ENCODE peak calls at places on chromosome 21, in eight cellular contexts. O, F, M, D, U, H, S and P are unnamed samples.

GRCh38 chr21:34276711-34277425 is 86.9 kb upstream of the KCNE2 start:
- DNase-seq in O (peak), U (no peak), M (no peak), F (no peak), S (no peak), H (no peak), D (no peak), P (no peak)

GRCh38 chr21:27393726-27394125 is 426.8 kb upstream of the ADAMTS5 start:
- DNase-seq in H (no peak), U (no peak), D (no peak), F (no peak), M (no peak), O (no peak), S (no peak), P (no peak)

GRCh38 chr21:41137401-41137800 is 30.6 kb upstream of the BACE2 start:
- DNase-seq in U (no peak), F (no peak), O (no peak), H (no peak), M (no peak), D (no peak), S (no peak), P (no peak)

GRCh38 chr21:26845066-26845749 is at the start of gene ADAMTS1:
- DNase-seq in D (no peak), U (peak), O (peak), S (no peak), H (no peak), M (no peak), F (peak), P (peak)

GRCh38 chr21:21898801-21899200 is 900.6 kb downstream of the NCAM2 start:
- DNase-seq in F (no peak), U (no peak), D (no peak), S (no peak), O (no peak), M (no peak), H (no peak), P (no peak)

GRCh38 chr21:42833439-42833815 is 45.9 kb downstream of the WDR4 start:
- DNase-seq in S (no peak), H (peak), M (peak), U (peak), F (no peak), O (no peak), D (no peak), P (no peak)

GRCh38 chr21:14923468-14923867 is 141.3 kb downstream of the NRIP1 start:
- DNase-seq in O (peak), D (no peak), M (no peak), F (no peak), H (no peak), S (no peak), U (no peak), P (no peak)

GRCh38 chr21:41112740-41113692 is 54.9 kb upstream of the BACE2 start:
- DNase-seq in U (no peak), H (no peak), F (no peak), S (no peak), D (peak), M (no peak), O (peak), P (peak)

GRCh38 chr21:43975469-43976098 is 36.5 kb upstream of the TRAPPC10 start:
- DNase-seq in O (no peak), D (no peak), F (peak), H (peak), M (peak), S (peak), U (peak), P (peak)

GRCh38 chr21:19683492-19683891 is 1279.9 kb upstream of the TMPRSS15 start:
- DNase-seq in S (no peak), O (no peak), D (no peak), F (no peak), H (no peak), M (no peak), U (no peak), P (no peak)

GRCh38 chr21:32951041-32951440 is 74.7 kb upstream of the OLIG2 start:
- DNase-seq in U (no peak), F (no peak), H (no peak), M (no peak), O (no peak), D (no peak), S (no peak), P (no peak)

GRCh38 chr21:45979141-45979631 is 2.4 kb upstream of the COL6A1 start:
- DNase-seq in U (no peak), F (no peak), H (no peak), D (no peak), O (no peak), M (no peak), S (no peak), P (no peak)

GRCh38 chr21:38527737-38528136 is 29.5 kb upstream of the ERG start:
- DNase-seq in F (no peak), H (no peak), S (no peak), O (no peak), U (no peak), M (no peak), D (no peak), P (no peak)

GRCh38 chr21:33902349-33902748 is 13.3 kb downstream of the ATP5PO start:
- DNase-seq in M (no peak), F (no peak), U (no peak), S (no peak), D (no peak), H (no peak), O (no peak), P (no peak)